ENCODE peak calls at places on chromosomes 11 and 22, in nine cellular contexts. L, O, B, Z, K, D, U, W and Q are unnamed samples.

GRCh38 chr11:29127456-29127855 is 889.4 kb downstream of the KCNA4 start:
- DNase-seq in L (no peak), O (no peak), B (no peak), Z (no peak), K (no peak), D (no peak), U (no peak), W (no peak), Q (peak)

GRCh38 chr22:31055322-31056159 is 25.6 kb upstream of the SMTN start:
- DNase-seq in L (no peak), O (no peak), B (no peak), Z (peak), K (peak), D (no peak), U (no peak), W (peak), Q (peak)

GRCh38 chr11:31874631-31875191 is 63.6 kb upstream of the PAX6 start:
- DNase-seq in L (no peak), O (no peak), B (no peak), Z (no peak), K (no peak), D (no peak), U (no peak), W (peak), Q (no peak)

GRCh38 chr11:106917973-106918372 is 100.3 kb downstream of the GUCY1A2 start:
- DNase-seq in L (peak), O (no peak), B (no peak), Z (no peak), K (no peak), D (no peak), U (no peak), W (peak), Q (no peak)

GRCh38 chr22:28141614-28142013 is 222.6 kb upstream of the PITPNB start:
- DNase-seq in L (no peak), O (no peak), B (no peak), Z (no peak), K (no peak), D (no peak), U (no peak), W (peak), Q (peak)

GRCh38 chr22:45341503-45341902 is 31.8 kb downstream of the FAM118A start:
- DNase-seq in L (peak), O (no peak), B (peak), Z (no peak), K (no peak), D (no peak), U (no peak), W (no peak), Q (no peak)

GRCh38 chr11:27255447-27255828 is 107.6 kb downstream of the CCDC34 start:
- DNase-seq in L (no peak), O (no peak), B (no peak), Z (peak), K (no peak), D (no peak), U (no peak), W (peak), Q (peak)

GRCh38 chr11:92198276-92198675 is 26.3 kb upstream of the FAT3 start:
- DNase-seq in L (no peak), O (no peak), B (no peak), Z (no peak), K (no peak), D (no peak), U (no peak), W (no peak), Q (no peak)

GRCh38 chr11:102408339-102408738 is 44.2 kb downstream of the TMEM123 start:
- DNase-seq in L (no peak), O (no peak), B (no peak), Z (no peak), K (no peak), D (no peak), U (no peak), W (no peak), Q (no peak)

GRCh38 chr22:29149841-29150555 is 55.7 kb upstream of the EMID1 start:
- DNase-seq in L (no peak), O (peak), B (no peak), Z (no peak), K (no peak), D (no peak), U (no peak), W (no peak), Q (no peak)

GRCh38 chr11:2134022-2135010 is 4.9 kb downstream of the IGF2 start:
- DNase-seq in L (peak), O (no peak), B (no peak), Z (no peak), K (no peak), D (no peak), U (no peak), W (no peak), Q (no peak)

GRCh38 chr22:36730176-36730858 is 26.8 kb upstream of the CACNG2 start:
- DNase-seq in L (no peak), O (no peak), B (no peak), Z (no peak), K (no peak), D (no peak), U (no peak), W (peak), Q (no peak)

GRCh38 chr22:22655452-22656108 is 11.2 kb downstream of the GGTLC2 start:
- DNase-seq in L (no peak), O (no peak), B (no peak), Z (no peak), K (no peak), D (no peak), U (no peak), W (peak), Q (peak)

GRCh38 chr11:18802381-18803257 is 11.0 kb upstream of the PTPN5 start:
- DNase-seq in L (peak), O (no peak), B (peak), Z (peak), K (no peak), D (peak), U (no peak), W (peak), Q (peak)

GRCh38 chr11:78823588-78823987 is 248.9 kb upstream of the NARS2 start:
- DNase-seq in L (no peak), O (no peak), B (no peak), Z (no peak), K (no peak), D (no peak), U (no peak), W (no peak), Q (no peak)

GRCh38 chr11:12100886-12101285 is 9.5 kb upstream of the MICAL2 start:
- DNase-seq in L (no peak), O (peak), B (no peak), Z (no peak), K (no peak), D (no peak), U (no peak), W (peak), Q (no peak)

GRCh38 chr11:126334665-126335462 is 20.6 kb upstream of the ST3GAL4 start:
- DNase-seq in L (no peak), O (no peak), B (no peak), Z (no peak), K (no peak), D (no peak), U (no peak), W (peak), Q (no peak)

GRCh38 chr11:64492561-64492960 is 98.5 kb upstream of the SLC22A12 start:
- DNase-seq in L (no peak), O (no peak), B (no peak), Z (no peak), K (no peak), D (no peak), U (no peak), W (no peak), Q (no peak)

GRCh38 chr11:79348976-79349682 is 91.7 kb downstream of the TENM4 start:
- DNase-seq in L (no peak), O (no peak), B (no peak), Z (no peak), K (no peak), D (no peak), U (no peak), W (no peak), Q (no peak)

GRCh38 chr11:110491577-110492352 is 62.0 kb downstream of the FDX1 start:
- DNase-seq in L (no peak), O (no peak), B (no peak), Z (no peak), K (no peak), D (no peak), U (no peak), W (no peak), Q (no peak)

GRCh38 chr22:27998511-27999410 is 79.7 kb upstream of the PITPNB start:
- DNase-seq in L (no peak), O (no peak), B (no peak), Z (no peak), K (no peak), D (no peak), U (no peak), W (no peak), Q (no peak)